ENCODE peak calls at places on chromosomes 5 and 9, in four cellular contexts. One of them, this sample, is unnamed.

GRCh38 chr5:32753051-32753450 is 41.9 kb downstream of the NPR3 start:
- DNase-seq in CD4-positive, CD25-positive, alpha-beta regulatory T cell: no peak
- DNase-seq in HFFc6: peak
- DNase-seq in HT1080: no peak
- DNase-seq in this sample: no peak

GRCh38 chr9:73753171-73753570 is 601.5 kb downstream of the ANXA1 start:
- DNase-seq in CD4-positive, CD25-positive, alpha-beta regulatory T cell: no peak
- DNase-seq in HFFc6: no peak
- DNase-seq in HT1080: peak
- DNase-seq in this sample: peak

GRCh38 chr5:125603321-125603720 is 819.9 kb upstream of the GRAMD2B start:
- DNase-seq in CD4-positive, CD25-positive, alpha-beta regulatory T cell: no peak
- DNase-seq in HFFc6: no peak
- DNase-seq in HT1080: no peak
- DNase-seq in this sample: no peak

GRCh38 chr9:131817073-131817472 is 77.2 kb upstream of the RAPGEF1 start:
- DNase-seq in CD4-positive, CD25-positive, alpha-beta regulatory T cell: no peak
- DNase-seq in HFFc6: no peak
- DNase-seq in HT1080: no peak
- DNase-seq in this sample: no peak

GRCh38 chr9:125889122-125889523 is 141.9 kb downstream of the PBX3 start:
- DNase-seq in CD4-positive, CD25-positive, alpha-beta regulatory T cell: no peak
- DNase-seq in HFFc6: no peak
- DNase-seq in HT1080: no peak
- DNase-seq in this sample: no peak

GRCh38 chr5:162699361-162699760 is 631.8 kb downstream of the GABRG2 start:
- DNase-seq in CD4-positive, CD25-positive, alpha-beta regulatory T cell: no peak
- DNase-seq in HFFc6: no peak
- DNase-seq in HT1080: no peak
- DNase-seq in this sample: no peak

GRCh38 chr9:82031538-82032280 is 43.1 kb downstream of the SPATA31D1 start:
- DNase-seq in CD4-positive, CD25-positive, alpha-beta regulatory T cell: no peak
- DNase-seq in HFFc6: peak
- DNase-seq in HT1080: peak
- DNase-seq in this sample: peak

GRCh38 chr5:191036-191948 is at the start of gene LRRC14B:
- DNase-seq in CD4-positive, CD25-positive, alpha-beta regulatory T cell: no peak
- DNase-seq in HFFc6: no peak
- DNase-seq in HT1080: no peak
- DNase-seq in this sample: peak

GRCh38 chr9:7216004-7216821 is 458.4 kb downstream of the KDM4C start:
- DNase-seq in CD4-positive, CD25-positive, alpha-beta regulatory T cell: no peak
- DNase-seq in HFFc6: no peak
- DNase-seq in HT1080: peak
- DNase-seq in this sample: peak

GRCh38 chr5:179869641-179870402 is 11.2 kb upstream of the MRNIP start:
- DNase-seq in CD4-positive, CD25-positive, alpha-beta regulatory T cell: no peak
- DNase-seq in HFFc6: no peak
- DNase-seq in HT1080: no peak
- DNase-seq in this sample: no peak